ENCODE peak calls at places on chromosomes 1 and 21, in six cellular contexts. Q, U, I, H, D and A are unnamed samples.

GRCh38 chr21:35352066-35352770 is 303.1 kb upstream of the RUNX1 start:
- DNase-seq in Q (no peak), U (no peak), I (peak; percentile 89), H (no peak), D (no peak), A (peak; percentile 47)

GRCh38 chr1:106268070-106268469 is 788.4 kb upstream of the PRMT6 start:
- DNase-seq in Q (no peak), U (no peak), I (peak; percentile 37), H (no peak), D (no peak), A (no peak)

GRCh38 chr1:207021876-207022596 is 10.5 kb downstream of the C1orf116 start:
- DNase-seq in Q (no peak), U (no peak), I (no peak), H (no peak), D (no peak), A (no peak)

GRCh38 chr1:204345425-204345824 is 14.3 kb downstream of the PLEKHA6 start:
- DNase-seq in Q (no peak), U (no peak), I (no peak), H (no peak), D (no peak), A (no peak)

GRCh38 chr21:35265170-35265877 is 216.2 kb upstream of the RUNX1 start:
- DNase-seq in Q (no peak), U (no peak), I (peak; percentile 92), H (no peak), D (no peak), A (peak; percentile 45)

GRCh38 chr1:29575826-29576225 is 339.5 kb downstream of the PTPRU start:
- DNase-seq in Q (no peak), U (no peak), I (no peak), H (no peak), D (no peak), A (no peak)

GRCh38 chr1:53172751-53173498 is 23.7 kb upstream of the CPT2 start:
- DNase-seq in Q (no peak), U (no peak), I (no peak), H (no peak), D (no peak), A (no peak)

GRCh38 chr1:150268342-150268705 is 492 bp downstream of the APH1A start:
- DNase-seq in Q (no peak), U (no peak), I (peak; percentile 57), H (peak; percentile 37), D (no peak), A (no peak)

GRCh38 chr1:59142663-59143487 is 154.0 kb upstream of the FGGY start:
- DNase-seq in Q (peak; percentile 54), U (no peak), I (peak; percentile 99), H (no peak), D (no peak), A (peak; percentile 94)

GRCh38 chr21:45992311-45993209 is 11.0 kb downstream of the COL6A1 start:
- DNase-seq in Q (peak; percentile 37), U (no peak), I (no peak), H (no peak), D (peak; percentile 6), A (no peak)

GRCh38 chr1:101147381-101147780 is 89.4 kb upstream of the S1PR1 start:
- DNase-seq in Q (no peak), U (no peak), I (no peak), H (no peak), D (no peak), A (no peak)

GRCh38 chr1:70909262-70909817 is 138.3 kb downstream of the PTGER3 start:
- DNase-seq in Q (no peak), U (no peak), I (no peak), H (no peak), D (no peak), A (no peak)

GRCh38 chr21:20016431-20017005 is 981.7 kb upstream of the NCAM2 start:
- DNase-seq in Q (no peak), U (no peak), I (no peak), H (no peak), D (no peak), A (no peak)

GRCh38 chr1:15181564-15181963 is 28.0 kb downstream of the TMEM51 start:
- DNase-seq in Q (no peak), U (no peak), I (no peak), H (no peak), D (no peak), A (no peak)

GRCh38 chr1:247448107-247448778 is 9.7 kb downstream of the OR2B11 start:
- DNase-seq in Q (peak; percentile 84), U (peak; percentile 59), I (peak; percentile 33), H (peak; percentile 52), D (peak; percentile 57), A (peak; percentile 12)

GRCh38 chr1:85700422-85700821 is 7.8 kb downstream of the ZNHIT6 start:
- DNase-seq in Q (no peak), U (no peak), I (no peak), H (no peak), D (no peak), A (no peak)

DNA sequence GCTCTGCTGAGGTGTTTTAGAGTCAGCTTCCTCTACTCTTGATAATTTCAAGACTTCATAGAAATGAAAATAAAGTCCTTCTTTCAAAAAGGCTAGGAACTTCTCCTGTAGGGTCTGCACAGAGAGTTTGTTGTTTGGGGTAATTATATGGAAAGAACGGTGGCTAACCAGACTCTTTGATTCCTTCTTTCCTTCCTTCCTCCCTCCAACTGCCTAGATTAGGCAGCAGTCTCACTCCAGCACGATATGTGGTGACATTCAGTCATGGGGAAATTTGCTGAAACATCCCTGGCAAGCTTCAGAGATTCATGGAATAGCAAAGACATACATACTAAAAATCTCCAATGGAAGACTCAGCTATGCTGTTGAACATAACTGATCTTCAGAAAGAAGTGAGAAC is 4.2 kb downstream of the NTMT2 start:
- DNase-seq in Q (no peak), U (no peak), I (no peak), H (no peak), D (no peak), A (no peak)
- H3K27me3 ChIP-seq in Q (no peaks in the 10 kb centered on the region), U (no peaks in the 10 kb centered on the region), I (no peaks in the 10 kb centered on the region), H (no peaks in the 10 kb centered on the region), D (no peaks in the 10 kb centered on the region), A (no peaks in the 10 kb centered on the region)

GRCh38 chr21:26091480-26092018 is 79.0 kb downstream of the APP start:
- DNase-seq in Q (no peak), U (no peak), I (no peak), H (no peak), D (no peak), A (no peak)
- TF ChIP-seq CTCF in Q (peak; percentile 73), U (no peak), I (no peak), H (no peak), D (no peak), A (no peak)

GRCh38 chr1:112666917-112667316 is 7.5 kb upstream of the MOV10 start:
- DNase-seq in Q (no peak), U (no peak), I (no peak), H (no peak), D (no peak), A (no peak)
- H3K36me3 ChIP-seq in Q (peaks cover 92% of the 10 kb centered on the region), U (peaks cover 15% of the 10 kb centered on the region), I (peaks cover 14% of the 10 kb centered on the region), H (no peaks in the 10 kb centered on the region), D (no peaks in the 10 kb centered on the region), A (no peaks in the 10 kb centered on the region)

GRCh38 chr1:145960468-145961108 is 2.8 kb upstream of the LIX1L start:
- DNase-seq in Q (peak; percentile 94), U (peak; percentile 65), I (no peak), H (peak; percentile 70), D (peak; percentile 88), A (no peak)
- H3K27me3 ChIP-seq in Q (peaks cover 37% of the 10 kb centered on the region), U (no peaks in the 10 kb centered on the region), I (no peaks in the 10 kb centered on the region), H (no peaks in the 10 kb centered on the region), D (no peaks in the 10 kb centered on the region), A (no peaks in the 10 kb centered on the region)

DNA sequence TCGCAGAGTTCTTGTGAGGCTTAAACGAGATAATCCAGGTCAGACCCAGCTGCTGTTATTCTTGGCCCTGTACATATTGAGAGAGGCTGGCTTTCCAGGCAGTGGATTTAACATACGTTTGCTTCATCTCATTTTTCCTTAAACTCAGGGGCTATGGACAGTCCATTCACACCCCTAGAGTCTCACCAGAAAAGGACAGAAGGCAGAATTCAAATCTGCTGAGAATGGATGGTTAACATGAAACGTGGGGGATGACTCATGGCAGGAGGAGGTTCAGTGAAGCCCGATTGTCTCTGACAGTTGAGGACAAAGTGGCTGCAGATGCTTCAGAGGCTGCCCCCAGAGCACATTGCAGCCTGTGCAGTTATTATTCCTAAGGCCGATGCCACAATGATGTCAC is 39.4 kb downstream of the TGFB2 start:
- DNase-seq in Q (no peak), U (no peak), I (no peak), H (no peak), D (no peak), A (no peak)
- TF ChIP-seq CTCF in Q (no peak), U (no peak), I (no peak), H (no peak), D (no peak), A (no peak)

DNA sequence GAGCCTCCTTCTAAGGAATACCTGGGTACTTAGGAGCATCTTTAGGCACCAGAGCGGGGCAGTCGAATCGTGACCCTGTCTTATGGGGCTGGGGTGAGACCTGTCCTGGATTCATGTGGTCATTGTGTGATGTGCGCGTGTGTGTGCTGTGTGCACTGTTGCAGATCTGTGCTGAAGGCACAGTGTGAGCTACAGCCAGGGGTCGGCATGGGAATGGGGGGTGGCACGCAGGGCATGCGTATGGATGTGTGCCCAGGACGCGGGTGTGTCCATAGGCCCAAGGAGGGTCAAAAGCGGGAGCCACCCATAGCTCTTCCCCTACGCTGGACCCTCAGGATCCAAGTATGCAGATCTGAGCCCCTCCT is 14.6 kb downstream of the PTPRF start:
- DNase-seq in Q (no peak), U (no peak), I (no peak), H (no peak), D (no peak), A (no peak)
- H3K36me3 ChIP-seq in Q (peaks cover 47% of the 10 kb centered on the region), U (peaks cover 5% of the 10 kb centered on the region), I (peaks cover 38% of the 10 kb centered on the region), H (no peaks in the 10 kb centered on the region), D (no peaks in the 10 kb centered on the region), A (peaks cover 1% of the 10 kb centered on the region)